ENCODE peak calls at places on chromosomes 1 and 21, in five cellular contexts. H, K, T, L and D are unnamed samples.

GRCh38 chr1:81801834-81802531 is 1.2 kb downstream of the ADGRL2 start:
- DNase-seq in L (no peak), T (peak; percentile 60), H (no peak), K (no peak), D (peak; percentile 39)

GRCh38 chr1:93993731-93994130 is 84.5 kb upstream of the GCLM start:
- DNase-seq in H (no peak), T (no peak), L (no peak), K (no peak), D (no peak)

GRCh38 chr1:116067564-116067887 is 43.7 kb upstream of the MAB21L3 start:
- DNase-seq in H (no peak), T (no peak), K (no peak), L (no peak), D (no peak)

GRCh38 chr1:20787100-20787774 is at the start of gene HP1BP3:
- DNase-seq in L (no peak), H (peak; percentile 87), T (peak; percentile 93), K (peak; percentile 55), D (peak; percentile 68)

GRCh38 chr21:42733874-42734273 is 80.5 kb downstream of the PDE9A start:
- DNase-seq in K (no peak), L (no peak), T (no peak), H (no peak), D (no peak)

GRCh38 chr1:94514095-94514727 is 27.3 kb downstream of the F3 start:
- DNase-seq in K (peak; percentile 46), T (peak; percentile 20), L (no peak), H (peak; percentile 54), D (peak; percentile 48)

GRCh38 chr1:115980998-115981993 is 5.0 kb downstream of the SLC22A15 start:
- DNase-seq in H (peak; percentile 69), K (peak; percentile 35), T (peak; percentile 73), L (no peak), D (peak; percentile 73)

GRCh38 chr21:35473496-35473895 is 424.4 kb upstream of the RUNX1 start:
- DNase-seq in H (no peak), T (no peak), K (no peak), L (no peak), D (no peak)

GRCh38 chr1:244796719-244797406 is 38.6 kb upstream of the COX20 start:
- DNase-seq in H (peak; percentile 80), L (no peak), T (peak; percentile 69), K (peak; percentile 51), D (peak; percentile 70)

GRCh38 chr1:21579788-21580187 is 70.6 kb downstream of the ALPL start:
- DNase-seq in T (no peak), L (no peak), K (peak; percentile 21), H (no peak), D (no peak)

GRCh38 chr1:51203874-51204245 is 32.2 kb upstream of the RNF11 start:
- DNase-seq in T (no peak), L (no peak), H (no peak), K (no peak), D (no peak)

GRCh38 chr1:207069858-207070506 is 16.9 kb downstream of the PFKFB2 start:
- DNase-seq in H (no peak), T (no peak), K (no peak), L (no peak), D (no peak)

GRCh38 chr1:180909005-180909414 is 3.7 kb upstream of the KIAA1614 start:
- DNase-seq in H (no peak), L (peak; percentile 42), T (peak; percentile 7), K (no peak), D (no peak)

GRCh38 chr1:197924516-197925123 is 7.4 kb downstream of the LHX9 start:
- DNase-seq in K (peak; percentile 53), H (peak; percentile 79), T (peak; percentile 74), L (no peak), D (peak; percentile 65)

GRCh38 chr1:63618001-63618400 is 24.8 kb downstream of the PGM1 start:
- DNase-seq in T (no peak), L (no peak), K (no peak), H (no peak), D (no peak)

GRCh38 chr1:246772686-246773085 is 48.5 kb downstream of the SCCPDH start:
- DNase-seq in K (no peak), T (no peak), L (no peak), H (no peak), D (no peak)

GRCh38 chr1:192003295-192004083 is 154.8 kb upstream of the RGS18 start:
- DNase-seq in T (no peak), H (no peak), L (no peak), K (no peak), D (no peak)

GRCh38 chr1:178310685-178311105 is 186.1 kb downstream of the CLEC20A start:
- DNase-seq in H (peak; percentile 55), L (peak; percentile 20), K (peak; percentile 77), T (peak; percentile 50), D (peak; percentile 61)

GRCh38 chr1:80375662-80376061 is 1369.1 kb upstream of the ADGRL4 start:
- DNase-seq in K (no peak), H (no peak), T (no peak), L (no peak), D (no peak)

GRCh38 chr1:17507916-17508315 is 31.6 kb upstream of the ARHGEF10L start:
- DNase-seq in T (peak; percentile 51), H (no peak), L (no peak), K (no peak), D (peak; percentile 40)

GRCh38 chr1:26387447-26387846 is 14.9 kb upstream of the ZNF683 start:
- DNase-seq in L (no peak), T (no peak), H (peak; percentile 72), K (peak; percentile 85), D (no peak)

GRCh38 chr1:33182452-33182851 is 609 bp upstream of the TRIM62 start:
- DNase-seq in L (no peak), K (no peak), T (peak; percentile 25), H (peak; percentile 25), D (peak; percentile 28)

GRCh38 chr1:59156526-59157196 is 140.2 kb upstream of the FGGY start:
- DNase-seq in T (no peak), L (no peak), K (no peak), H (no peak), D (no peak)

GRCh38 chr1:68199603-68200002 is 32.7 kb downstream of the WLS start:
- DNase-seq in L (no peak), T (no peak), H (no peak), K (no peak), D (no peak)

GRCh38 chr1:68201546-68202238 is 30.6 kb downstream of the WLS start:
- DNase-seq in T (no peak), K (no peak), H (no peak), L (no peak), D (no peak)

GRCh38 chr1:68205794-68206358 is 26.4 kb downstream of the WLS start:
- DNase-seq in K (no peak), T (no peak), H (no peak), L (no peak), D (no peak)

GRCh38 chr1:68204965-68205630 is 27.2 kb downstream of the WLS start:
- DNase-seq in H (no peak), L (no peak), K (no peak), T (no peak), D (no peak)

DNA sequence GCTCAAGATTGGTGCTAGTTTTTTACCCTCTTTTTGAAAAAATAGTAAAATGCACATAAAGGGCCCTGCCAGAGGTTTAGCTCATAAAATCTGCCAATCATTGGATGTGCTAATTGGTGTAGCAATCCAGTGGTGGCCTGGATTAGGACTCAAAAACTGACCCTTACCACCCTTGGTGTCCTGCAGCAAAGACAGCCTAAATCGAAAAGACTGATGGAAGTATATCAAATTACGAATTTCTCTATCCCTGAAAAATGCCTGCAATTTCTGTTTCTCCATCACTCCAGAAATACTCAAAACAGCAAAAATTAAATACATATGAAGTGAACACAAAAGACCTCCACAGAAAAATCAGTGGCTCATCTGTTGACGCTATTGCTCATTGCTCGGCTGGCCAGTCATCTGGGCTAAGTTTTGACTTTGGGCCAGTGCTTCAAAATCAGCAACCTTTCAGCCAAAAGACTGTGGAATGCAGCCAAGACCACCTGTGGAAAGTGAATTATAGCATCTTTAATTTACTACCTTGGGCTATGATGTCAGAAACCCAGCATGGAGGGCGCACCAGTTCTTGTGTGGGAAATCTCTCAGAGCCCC is 30.0 kb downstream of the WLS start:
- DNase-seq in K (no peak), H (no peak), L (no peak), T (no peak), D (no peak)
- TF ChIP-seq FOXM1 in K (no peak), H (no peak), L (no peak), T (no peak), D (no peak)

GRCh38 chr21:31397939-31398338 is 53.9 kb upstream of the TIAM1 start:
- DNase-seq in T (peak; percentile 46), K (no peak), L (no peak), H (no peak), D (peak; percentile 34)
- TF ChIP-seq FOXM1 in T (no peak), K (no peak), L (no peak), H (no peak), D (no peak)

DNA sequence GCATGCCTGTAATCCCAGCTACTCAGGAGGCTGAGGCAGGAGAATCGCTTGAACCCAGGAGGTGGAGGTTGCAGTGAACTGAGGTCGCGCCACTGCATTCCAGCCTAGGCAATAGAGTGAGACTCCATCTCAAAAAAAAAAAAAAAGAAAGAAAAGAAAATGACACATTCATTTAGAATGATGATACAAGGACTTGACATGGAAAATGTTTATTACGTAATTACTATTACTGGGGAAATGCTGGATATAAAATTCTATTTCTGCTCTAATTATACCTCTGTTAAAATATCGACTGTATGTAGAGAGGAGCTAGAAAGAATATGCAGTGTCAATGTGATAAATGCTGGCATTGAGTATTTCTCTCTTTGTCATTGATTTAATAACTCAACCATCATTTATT is 54.7 kb upstream of the CTPS1 start:
- DNase-seq in T (no peak), H (no peak), L (no peak), K (no peak), D (no peak)
- TF ChIP-seq FOXM1 in T (no peak), H (no peak), L (no peak), K (no peak), D (no peak)

GRCh38 chr1:211334986-211335385 is 8.4 kb downstream of the TRAF5 start:
- DNase-seq in L (no peak), K (no peak), H (no peak), T (no peak), D (no peak)

GRCh38 chr1:211336161-211336560 is 9.5 kb downstream of the TRAF5 start:
- DNase-seq in L (no peak), T (no peak), H (no peak), K (no peak), D (no peak)

GRCh38 chr1:211333906-211334305 is 7.3 kb downstream of the TRAF5 start:
- DNase-seq in T (no peak), L (no peak), K (no peak), H (no peak), D (no peak)

GRCh38 chr1:211336775-211337174 is 10.1 kb downstream of the TRAF5 start:
- DNase-seq in T (no peak), K (no peak), L (no peak), H (no peak), D (no peak)

GRCh38 chr1:211335507-211336157 is 9.0 kb downstream of the TRAF5 start:
- DNase-seq in L (no peak), H (no peak), K (no peak), T (no peak), D (no peak)
- TF ChIP-seq FOXM1 in L (no peak), H (no peak), K (no peak), T (no peak), D (no peak)

DNA sequence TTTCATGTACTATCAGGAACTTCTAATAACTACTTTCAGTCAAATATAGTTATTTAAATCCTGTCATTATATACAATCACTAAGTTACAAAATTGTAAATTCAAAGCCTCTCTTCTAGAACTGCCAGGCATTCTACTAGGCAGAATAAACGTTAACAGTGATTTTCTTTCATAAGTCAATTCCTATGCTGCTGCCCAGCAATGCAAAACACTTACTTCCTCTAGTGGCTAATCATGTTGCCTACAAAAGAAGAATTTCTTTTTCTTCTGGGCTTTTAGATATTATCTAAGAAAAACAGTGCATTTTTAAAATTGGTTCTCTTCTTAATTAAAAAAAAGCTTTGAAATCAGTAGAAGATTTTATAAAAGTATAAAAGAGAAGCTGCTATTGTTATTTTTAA is 509.8 kb upstream of the ADAMTS5 start:
- DNase-seq in T (peak; percentile 23), H (no peak), K (no peak), L (no peak), D (no peak)
- TF ChIP-seq FOXM1 in T (no peak), H (no peak), K (no peak), L (no peak), D (no peak)